ENCODE peak calls at places on chromosome 5, in four cellular contexts. C, V, D and H are unnamed samples.

GRCh38 chr5:178466342-178466741 is 123.9 kb downstream of the COL23A1 start:
- DNase-seq in C (no peak), V (no peak), D (no peak), H (no peak)

GRCh38 chr5:89377752-89378455 is 494.9 kb upstream of the MEF2C start:
- DNase-seq in C (peak), V (no peak), D (no peak), H (no peak)

GRCh38 chr5:14204011-14204670 is 61.0 kb downstream of the TRIO start:
- DNase-seq in C (no peak), V (no peak), D (no peak), H (no peak)

GRCh38 chr5:78899922-78900362 is 85.2 kb downstream of the ARSB start:
- DNase-seq in C (peak), V (no peak), D (no peak), H (peak)

GRCh38 chr5:65094279-65094678 is 325.5 kb downstream of the CWC27 start:
- DNase-seq in C (no peak), V (no peak), D (no peak), H (no peak)

GRCh38 chr5:124276166-124276565 is 470.3 kb downstream of the ZNF608 start:
- DNase-seq in C (no peak), V (no peak), D (no peak), H (no peak)

GRCh38 chr5:150143725-150144058 is 12.0 kb downstream of the PDGFRB start:
- DNase-seq in C (no peak), V (no peak), D (no peak), H (no peak)

GRCh38 chr5:126732716-126733115 is 44.2 kb upstream of the LMNB1 start:
- DNase-seq in C (no peak), V (no peak), D (no peak), H (no peak)

GRCh38 chr5:173829826-173830225 is 58.3 kb upstream of the CPEB4 start:
- DNase-seq in C (no peak), V (no peak), D (no peak), H (no peak)

DNA sequence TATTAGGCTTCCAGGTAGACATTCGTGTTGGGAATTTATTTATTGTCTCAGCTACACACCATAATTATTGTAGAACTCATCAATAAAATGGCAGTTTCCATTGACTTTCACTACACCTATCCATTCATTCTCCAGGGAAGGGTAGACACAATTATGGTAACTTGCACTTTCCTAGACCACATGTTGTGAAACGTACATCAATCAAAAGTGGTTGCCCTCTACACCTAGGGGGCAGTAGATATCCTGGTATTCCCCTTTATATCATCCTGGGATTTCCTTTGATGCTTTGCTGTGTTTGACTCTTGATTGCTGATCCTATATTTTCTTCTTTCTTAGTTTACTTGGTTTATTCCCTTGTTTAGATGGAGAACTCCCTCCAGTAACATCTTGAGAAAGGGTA is 47.9 kb downstream of the ADGRV1 start:
- DNase-seq in C (no peak), V (no peak), D (no peak), H (no peak)
- TF ChIP-seq CTCF in C (peak), V (peak), D (peak), H (peak)

GRCh38 chr5:129547137-129547536 is 87.0 kb downstream of the ADAMTS19 start:
- DNase-seq in C (no peak), V (no peak), D (no peak), H (no peak)

GRCh38 chr5:129541648-129542251 is 81.7 kb downstream of the ADAMTS19 start:
- DNase-seq in C (peak), V (no peak), D (no peak), H (no peak)
- TF ChIP-seq CTCF in C (peak), V (no peak), D (no peak), H (peak)

GRCh38 chr5:142108432-142109355 is at the start of gene NDFIP1:
- DNase-seq in C (peak), V (peak), D (no peak), H (peak)
- TF ChIP-seq CTCF in C (no peak), V (no peak), D (peak), H (no peak)

GRCh38 chr5:177312649-177313181 is 1.0 kb upstream of the MXD3 start:
- DNase-seq in C (no peak), V (no peak), D (no peak), H (no peak)
- TF ChIP-seq CTCF in C (no peak), V (no peak), D (peak), H (no peak)

DNA sequence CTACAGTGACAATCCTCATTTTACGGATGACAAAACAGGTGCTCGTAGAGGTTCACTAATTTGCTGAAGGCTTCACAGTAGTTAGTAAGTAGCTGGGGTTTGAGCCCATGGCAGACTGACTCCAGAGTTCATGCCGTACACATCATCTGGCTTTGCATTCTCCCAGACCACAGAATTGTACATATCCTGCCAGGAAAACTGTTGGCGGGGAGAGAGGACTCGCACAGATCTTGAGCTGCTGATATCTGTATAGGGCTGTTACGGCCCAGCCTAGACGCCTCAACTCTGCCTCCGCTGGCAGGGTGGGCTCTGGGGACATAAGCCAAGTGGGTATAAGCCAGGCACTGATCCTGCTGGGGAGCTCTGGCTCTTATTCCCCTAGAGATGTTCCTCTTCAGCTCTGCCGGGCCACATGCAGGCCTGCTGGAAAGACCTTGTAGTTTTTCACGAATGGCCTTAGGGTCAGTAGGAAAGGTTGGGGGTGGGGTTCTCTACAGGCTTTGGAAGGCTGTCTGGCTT is 16.3 kb downstream of the LARP1 start:
- DNase-seq in C (peak), V (no peak), D (no peak), H (peak)
- TF ChIP-seq CTCF in C (no peak), V (no peak), D (no peak), H (no peak)

DNA sequence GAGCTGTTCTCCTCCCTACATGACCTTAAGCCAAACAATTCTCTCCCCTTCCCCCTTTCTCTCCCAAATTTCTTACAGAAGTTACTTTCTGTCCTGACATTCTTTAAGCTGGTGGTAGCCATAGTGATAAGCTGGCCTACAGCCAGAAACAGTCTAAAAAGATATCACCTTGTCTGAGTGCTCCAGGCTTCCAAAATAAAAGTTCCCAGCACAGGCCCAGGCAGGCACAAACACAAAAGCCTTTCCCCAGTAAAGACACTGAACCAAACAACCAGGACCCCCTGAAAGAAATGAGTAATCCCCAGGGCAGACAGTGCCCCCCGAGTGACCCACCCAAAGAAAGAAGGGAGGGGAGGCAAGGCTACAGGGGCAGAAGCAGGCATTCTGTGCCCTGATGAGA is 19.2 kb downstream of the SIL1 start:
- DNase-seq in C (peak), V (no peak), D (no peak), H (no peak)
- TF ChIP-seq CTCF in C (no peak), V (no peak), D (no peak), H (no peak)